ENCODE peak calls at places on chromosomes 12 and 14, in seven cellular contexts. K is cardiac muscle cell, N is osteocyte, H is spleen, F is GM20000, T is HCT116, I is progenitor cell of endocrine pancreas. S is an unnamed sample.

GRCh38 chr12:126883737-126884136 is 1383.2 kb upstream of the TMEM132C start:
- DNase-seq in H (no peak), N (no peak), I (no peak), K (no peak), F (no peak), T (no peak), S (no peak)

GRCh38 chr14:94936411-94936892 is 166.5 kb upstream of the GSC start:
- DNase-seq in K (peak; percentile 83), H (peak; percentile 77), F (no peak), N (no peak), T (no peak), I (no peak), S (no peak)

GRCh38 chr12:47995976-47996375 is 8.3 kb downstream of the COL2A1 start:
- DNase-seq in T (no peak), N (no peak), I (no peak), K (peak; percentile 90), F (no peak), H (peak; percentile 28), S (no peak)

GRCh38 chr12:102948941-102949352 is 8.5 kb upstream of the ASCL1 start:
- DNase-seq in N (no peak), F (peak; percentile 56), I (peak; percentile 64), K (peak; percentile 60), T (peak; percentile 23), H (no peak), S (no peak)

GRCh38 chr14:51394391-51394790 is 154.3 kb downstream of the TMX1 start:
- DNase-seq in F (no peak), K (no peak), H (no peak), T (no peak), N (no peak), I (no peak), S (no peak)

GRCh38 chr14:73723799-73724621 is 9.8 kb upstream of the PNMA1 start:
- DNase-seq in I (no peak), H (no peak), T (no peak), N (peak; percentile 95), F (no peak), K (peak; percentile 99), S (no peak)

GRCh38 chr14:32546246-32546645 is 217.1 kb downstream of the AKAP6 start:
- DNase-seq in H (no peak), K (no peak), F (no peak), N (no peak), I (no peak), T (no peak), S (no peak)

GRCh38 chr12:42474391-42474790 is 115.2 kb downstream of the PRICKLE1 start:
- DNase-seq in H (no peak), F (no peak), I (no peak), T (peak; percentile 68), N (no peak), K (peak; percentile 14), S (no peak)

GRCh38 chr14:52700701-52701172 is 5.4 kb upstream of the ERO1A start:
- DNase-seq in I (no peak), F (no peak), K (peak; percentile 48), N (no peak), T (peak; percentile 66), H (no peak), S (no peak)

GRCh38 chr12:45439039-45439438 is 223.1 kb downstream of the ANO6 start:
- DNase-seq in H (no peak), K (no peak), N (no peak), I (no peak), T (peak; percentile 8), F (no peak), S (no peak)

GRCh38 chr14:29925106-29925722 is 2.4 kb downstream of the PRKD1 start:
- DNase-seq in F (no peak), T (no peak), K (peak; percentile 50), N (no peak), H (no peak), I (no peak), S (no peak)

GRCh38 chr12:91741932-91742331 is 403.7 kb downstream of the BTG1 start:
- DNase-seq in K (no peak), N (no peak), T (no peak), F (no peak), I (no peak), H (no peak), S (no peak)

GRCh38 chr14:33916663-33917565 is 34.0 kb downstream of the EGLN3 start:
- DNase-seq in F (no peak), N (no peak), I (no peak), H (no peak), K (peak; percentile 66), T (no peak), S (no peak)

GRCh38 chr12:67279637-67280036 is 10.5 kb downstream of the CAND1 start:
- DNase-seq in T (no peak), I (no peak), F (no peak), K (no peak), H (no peak), N (no peak), S (no peak)

GRCh38 chr14:52706286-52706685 is 714 bp upstream of the PSMC6 start:
- DNase-seq in N (no peak), T (no peak), H (no peak), I (no peak), K (peak; percentile 25), F (no peak), S (no peak)

GRCh38 chr12:26746315-26746714 is 86.7 kb downstream of the ITPR2 start:
- DNase-seq in N (no peak), K (peak; percentile 56), H (no peak), I (no peak), F (no peak), T (no peak), S (no peak)

GRCh38 chr14:59630281-59630963 is 53.8 kb upstream of the CCDC175 start:
- DNase-seq in H (no peak), I (peak; percentile 24), F (no peak), N (no peak), T (no peak), K (peak; percentile 19), S (no peak)

GRCh38 chr14:104098272-104099095 is 13.0 kb downstream of the ASPG start:
- DNase-seq in F (no peak), I (no peak), N (no peak), T (no peak), K (no peak), H (peak; percentile 71), S (no peak)

GRCh38 chr14:104095426-104096310 is 10.2 kb downstream of the ASPG start:
- DNase-seq in F (no peak), I (no peak), K (no peak), T (no peak), H (peak; percentile 67), N (no peak), S (no peak)

GRCh38 chr14:104094709-104095425 is 9.4 kb downstream of the ASPG start:
- DNase-seq in K (peak; percentile 59), F (peak; percentile 90), H (peak; percentile 89), I (peak; percentile 91), N (no peak), T (no peak), S (peak; percentile 91)

GRCh38 chr14:104096318-104096717 is 10.8 kb downstream of the ASPG start:
- DNase-seq in F (no peak), I (no peak), N (no peak), H (no peak), T (no peak), K (no peak), S (no peak)

DNA sequence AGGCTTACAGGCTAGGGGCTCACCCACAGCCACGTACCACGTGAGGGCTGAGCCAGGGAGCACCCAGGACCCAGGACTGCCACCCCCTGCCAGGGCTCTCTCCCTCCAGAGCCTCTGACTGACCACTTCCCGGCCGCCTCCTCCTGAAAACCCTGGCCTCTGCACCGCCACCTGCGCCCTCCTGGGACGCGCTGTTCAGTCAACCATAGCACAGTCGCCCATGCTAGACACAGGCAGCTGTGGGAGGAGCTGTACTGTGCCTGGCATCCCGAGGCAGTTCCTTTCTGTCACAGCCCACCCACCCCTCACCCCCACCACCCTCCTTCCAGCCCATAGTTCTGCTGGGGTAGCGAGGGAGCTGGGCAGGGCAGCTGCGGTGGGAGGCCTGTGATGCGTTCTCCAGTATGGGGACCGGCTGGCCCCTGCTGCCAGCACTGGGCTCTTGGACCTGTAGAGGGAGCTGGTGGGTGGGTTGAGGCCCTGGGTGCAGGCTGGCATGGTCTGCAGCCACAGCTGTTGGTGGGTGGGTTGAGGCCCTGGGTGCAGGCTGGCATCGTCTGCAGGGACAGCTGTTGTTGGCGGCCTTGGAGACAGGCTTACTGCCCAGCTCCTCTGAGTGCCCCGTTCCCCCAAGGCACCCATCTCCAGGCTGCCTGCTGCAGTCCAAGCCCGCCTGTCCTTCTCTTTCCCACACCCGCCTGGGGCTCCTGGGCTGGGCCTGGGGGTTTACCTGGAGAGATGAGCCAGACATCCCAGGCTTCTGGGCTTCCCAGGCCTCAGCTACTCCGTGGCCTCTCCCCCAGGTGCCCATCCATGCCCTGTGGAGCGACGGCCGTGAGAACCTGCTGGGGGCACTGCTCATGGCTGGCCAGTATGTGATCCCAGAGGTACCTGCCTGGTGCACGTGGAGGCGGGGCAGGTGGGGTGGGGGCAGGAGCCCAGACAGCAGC is 11.5 kb downstream of the ASPG start:
- DNase-seq in N (no peak), I (no peak), F (no peak), H (peak; percentile 72), T (no peak), K (no peak), S (peak; percentile 69)
- TF ChIP-seq CTCF in N (peak; percentile 32), I (peak; percentile 33), F (no peak), H (no peak), T (no peak), K (no peak), S (peak; percentile 41)

DNA sequence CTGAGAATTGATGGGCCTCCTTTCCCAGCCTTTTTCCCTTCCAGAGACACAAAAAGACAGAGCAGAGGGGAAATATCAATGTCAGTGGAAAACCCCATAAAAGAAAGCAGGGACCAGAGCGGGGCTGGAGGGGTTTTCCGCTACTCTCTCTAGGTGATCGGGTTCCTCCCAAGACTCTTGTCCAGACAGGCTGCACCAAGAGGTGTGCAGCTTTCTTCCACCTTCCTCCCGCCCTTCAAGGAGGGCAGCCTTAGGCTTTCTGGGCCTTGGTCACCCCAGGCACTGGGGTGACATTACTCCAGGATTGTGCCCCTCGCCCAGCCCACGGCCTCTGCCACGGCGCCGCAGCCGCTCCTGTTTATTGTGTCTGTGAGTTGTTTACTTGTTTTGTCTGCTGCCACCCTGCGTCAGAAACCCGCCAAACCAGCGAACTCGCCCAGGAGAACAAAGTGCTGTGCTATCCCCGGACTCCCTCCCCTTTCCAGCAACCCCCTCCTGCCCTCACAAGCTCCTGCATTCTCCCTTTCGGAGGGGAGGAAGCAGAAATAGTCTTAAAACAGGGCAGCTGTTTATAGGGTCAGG is 6.7 kb upstream of the HOXC6 start:
- DNase-seq in N (no peak), F (no peak), I (no peak), K (no peak), T (no peak), H (no peak), S (no peak)
- TF ChIP-seq CTCF in N (no peak), F (no peak), I (peak; percentile 28), K (peak; percentile 12), T (peak; percentile 33), H (no peak), S (peak; percentile 18)

GRCh38 chr14:101972126-101972785 is 7.9 kb downstream of the DYNC1H1 start:
- DNase-seq in K (peak; percentile 99), N (peak; percentile 92), F (no peak), I (no peak), H (no peak), T (peak; percentile 91), S (no peak)
- TF ChIP-seq CTCF in K (no peak), N (no peak), F (no peak), I (no peak), H (no peak), T (no peak), S (no peak)

GRCh38 chr12:21438643-21439042 is 1.2 kb downstream of the PYROXD1 start:
- DNase-seq in F (no peak), K (peak; percentile 4), H (no peak), T (no peak), N (no peak), I (no peak), S (no peak)
- TF ChIP-seq CTCF in F (no peak), K (no peak), H (no peak), T (no peak), N (no peak), I (no peak), S (no peak)

GRCh38 chr12:17511369-17511768 is 578.6 kb downstream of the RERGL start:
- DNase-seq in I (no peak), H (no peak), F (no peak), T (no peak), N (no peak), K (no peak), S (no peak)
- TF ChIP-seq CTCF in I (peak; percentile 51), H (no peak), F (no peak), T (no peak), N (no peak), K (no peak), S (peak; percentile 30)

S was measured in chondrocyte.